ENCODE peak calls at places on chromosomes 5 and 9, in four cellular contexts. W, T, B and X are unnamed samples.

GRCh38 chr5:133665571-133665970 is 53.2 kb upstream of the FSTL4 start:
- DNase-seq in W (no peak), T (no peak), B (no peak), X (no peak)

GRCh38 chr5:125976421-125977060 is 446.7 kb upstream of the GRAMD2B start:
- DNase-seq in W (no peak), T (no peak), B (no peak), X (no peak)

GRCh38 chr9:78860806-78861475 is 564.0 kb downstream of the PSAT1 start:
- DNase-seq in W (peak; percentile 57), T (peak; percentile 51), B (no peak), X (peak; percentile 73)

GRCh38 chr9:120925535-120926396 is 830 bp downstream of the TRAF1 start:
- DNase-seq in W (peak; percentile 93), T (peak; percentile 92), B (peak; percentile 86), X (peak; percentile 82)

GRCh38 chr5:55141945-55142690 is 17.9 kb upstream of the GPX8 start:
- DNase-seq in W (no peak), T (no peak), B (no peak), X (no peak)

GRCh38 chr9:91089405-91090131 is 272.1 kb downstream of the AUH start:
- DNase-seq in W (peak; percentile 73), T (peak; percentile 48), B (no peak), X (peak; percentile 80)

GRCh38 chr9:129176786-129177442 is 1.1 kb downstream of the IER5L start:
- DNase-seq in W (peak; percentile 41), T (peak; percentile 20), B (peak; percentile 74), X (peak; percentile 55)

GRCh38 chr9:96382175-96382574 is 1.3 kb downstream of the SLC35D2 start:
- DNase-seq in W (peak; percentile 23), T (peak; percentile 15), B (no peak), X (no peak)

GRCh38 chr9:16652511-16653101 is 217.9 kb downstream of the BNC2 start:
- DNase-seq in W (peak; percentile 72), T (no peak), B (no peak), X (peak; percentile 33)

GRCh38 chr9:3977388-3977787 is 322.5 kb downstream of the GLIS3 start:
- DNase-seq in W (no peak), T (no peak), B (no peak), X (no peak)

GRCh38 chr9:98255064-98255577 is 328 bp downstream of the TBC1D2 start:
- DNase-seq in W (peak; percentile 49), T (peak; percentile 44), B (no peak), X (peak; percentile 62)

GRCh38 chr9:128714586-128715435 is 9.1 kb downstream of the ZDHHC12 start:
- DNase-seq in W (no peak), T (no peak), B (peak; percentile 51), X (no peak)

GRCh38 chr5:32419791-32420190 is 24.7 kb downstream of the ZFR start:
- DNase-seq in W (no peak), T (no peak), B (no peak), X (no peak)

GRCh38 chr9:36828574-36829141 is 205.4 kb downstream of the PAX5 start:
- DNase-seq in W (no peak), T (no peak), B (no peak), X (no peak)

GRCh38 chr5:54403121-54403520 is 52.4 kb upstream of the HSPB3 start:
- DNase-seq in W (no peak), T (no peak), B (no peak), X (no peak)

GRCh38 chr9:89022071-89022721 is 30.9 kb downstream of the S1PR3 start:
- DNase-seq in W (peak; percentile 94), T (peak; percentile 92), B (peak; percentile 55), X (peak; percentile 88)

GRCh38 chr9:119088002-119088401 is 281.2 kb downstream of the BRINP1 start:
- DNase-seq in W (no peak), T (no peak), B (no peak), X (no peak)

GRCh38 chr5:77847814-77848290 is 71.7 kb upstream of the TBCA start:
- DNase-seq in W (no peak), T (no peak), B (no peak), X (no peak)

GRCh38 chr9:125550216-125550614 is 156.8 kb downstream of the MAPKAP1 start:
- DNase-seq in W (peak; percentile 65), T (peak; percentile 34), B (no peak), X (peak; percentile 56)

GRCh38 chr5:178839319-178839704 is 20.4 kb upstream of the ZNF354B start:
- DNase-seq in W (no peak), T (peak; percentile 41), B (no peak), X (peak; percentile 55)

GRCh38 chr5:159208508-159209437 is 580 bp downstream of the RNF145 start:
- DNase-seq in W (peak; percentile 46), T (no peak), B (peak; percentile 73), X (peak; percentile 63)

GRCh38 chr9:27247756-27248155 is 49.2 kb downstream of the EQTN start:
- DNase-seq in W (peak; percentile 79), T (peak; percentile 73), B (no peak), X (peak; percentile 68)

GRCh38 chr9:131747352-131747751 is 7.5 kb upstream of the RAPGEF1 start:
- DNase-seq in W (peak; percentile 75), T (peak; percentile 42), B (no peak), X (peak; percentile 81)

GRCh38 chr5:120124031-120124430 is 340.1 kb upstream of the PRR16 start:
- DNase-seq in W (no peak), T (no peak), B (no peak), X (no peak)

GRCh38 chr9:78856144-78856543 is 559.2 kb downstream of the PSAT1 start:
- DNase-seq in W (peak; percentile 4), T (no peak), B (no peak), X (no peak)

GRCh38 chr9:77977210-77977611 is 54.4 kb downstream of the GNAQ start:
- DNase-seq in W (peak; percentile 90), T (peak; percentile 78), B (peak; percentile 79), X (peak; percentile 95)

GRCh38 chr5:177446184-177447065 is at the start of gene PRR7:
- DNase-seq in W (peak; percentile 39), T (peak; percentile 52), B (no peak), X (peak; percentile 66)

GRCh38 chr5:138610468-138611294 is 35.5 kb upstream of the HSPA9 start:
- DNase-seq in W (no peak), T (no peak), B (no peak), X (peak; percentile 25)

GRCh38 chr5:140041492-140042421 is 1.3 kb downstream of the NRG2 start:
- DNase-seq in W (peak; percentile 48), T (peak; percentile 11), B (peak; percentile 84), X (peak; percentile 67)

GRCh38 chr5:18744441-18744840 is 1110.2 kb downstream of the TAF11L14 start:
- DNase-seq in W (no peak), T (no peak), B (no peak), X (no peak)

GRCh38 chr5:77143998-77144836 is 57.1 kb upstream of the ZBED3 start:
- DNase-seq in W (peak; percentile 70), T (peak; percentile 77), B (peak; percentile 86), X (peak; percentile 86)

GRCh38 chr5:154118832-154119442 is 71.6 kb upstream of the GALNT10 start:
- DNase-seq in W (no peak), T (peak; percentile 1), B (no peak), X (no peak)

DNA sequence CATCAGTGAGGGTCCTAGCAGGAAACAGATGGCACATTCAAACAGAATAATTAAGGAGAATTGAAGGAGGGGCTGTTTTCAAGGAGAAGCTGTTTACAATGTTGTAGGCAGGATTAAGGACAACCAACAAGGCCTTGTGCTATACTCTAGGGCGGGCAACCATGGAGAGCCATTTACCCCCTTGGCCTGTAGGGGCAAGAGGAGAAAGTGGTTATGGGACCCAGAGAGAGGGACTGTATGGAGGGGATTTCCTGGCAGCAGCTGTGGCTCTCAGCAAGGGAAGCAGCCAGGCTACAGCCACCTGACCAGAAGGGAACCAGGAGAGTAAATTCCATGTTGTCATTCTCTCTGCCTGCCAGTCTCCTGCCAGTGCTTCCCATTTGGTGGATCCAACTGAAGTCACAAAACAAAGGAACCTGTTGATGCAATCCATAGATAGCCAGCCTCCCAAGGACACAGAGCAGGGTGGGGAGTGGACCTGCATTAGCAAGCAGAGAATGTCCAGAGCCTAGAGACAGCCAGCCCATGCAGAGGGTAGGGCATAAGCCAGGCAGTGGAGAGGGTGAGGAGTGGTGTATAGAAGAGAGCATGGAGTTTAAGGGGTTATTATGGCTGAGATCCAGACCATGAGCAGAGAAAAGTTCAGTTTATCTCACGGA is 38.3 kb downstream of the PAPPA start:
- DNase-seq in W (no peak), T (no peak), B (no peak), X (no peak)
- TF ChIP-seq CTCF in W (peak; percentile 15), T (peak; percentile 24), B (no peak), X (no peak)

DNA sequence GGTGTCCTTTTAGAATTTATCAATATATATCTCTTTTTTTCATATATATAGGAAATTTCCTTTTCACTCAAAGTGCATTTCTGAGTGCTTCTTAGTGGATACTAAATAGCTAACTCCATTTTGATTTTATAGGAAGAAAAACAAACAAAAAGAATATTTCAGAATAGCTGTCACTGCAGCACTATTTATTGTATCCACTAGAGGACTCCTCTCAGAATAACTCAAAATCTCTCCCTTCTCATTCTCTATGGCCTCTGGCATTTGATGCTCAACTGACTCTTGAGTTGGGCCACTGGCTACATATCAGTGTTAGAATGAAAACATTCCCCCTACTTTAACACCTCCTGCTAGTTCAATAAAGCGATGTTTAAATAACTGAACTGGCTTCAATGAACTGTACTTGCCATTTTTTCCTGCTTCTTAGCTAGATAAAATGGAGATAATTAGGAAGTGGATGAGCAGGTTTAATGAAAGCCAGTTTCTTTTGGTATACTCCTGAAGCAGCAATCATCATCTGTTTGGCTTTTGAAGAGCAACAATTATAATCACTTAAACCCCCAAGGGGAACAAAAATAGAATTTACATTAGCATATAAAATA is 16.6 kb upstream of the ELAVL2 start:
- DNase-seq in W (no peak), T (no peak), B (no peak), X (no peak)
- TF ChIP-seq CTCF in W (no peak), T (no peak), B (no peak), X (no peak)

DNA sequence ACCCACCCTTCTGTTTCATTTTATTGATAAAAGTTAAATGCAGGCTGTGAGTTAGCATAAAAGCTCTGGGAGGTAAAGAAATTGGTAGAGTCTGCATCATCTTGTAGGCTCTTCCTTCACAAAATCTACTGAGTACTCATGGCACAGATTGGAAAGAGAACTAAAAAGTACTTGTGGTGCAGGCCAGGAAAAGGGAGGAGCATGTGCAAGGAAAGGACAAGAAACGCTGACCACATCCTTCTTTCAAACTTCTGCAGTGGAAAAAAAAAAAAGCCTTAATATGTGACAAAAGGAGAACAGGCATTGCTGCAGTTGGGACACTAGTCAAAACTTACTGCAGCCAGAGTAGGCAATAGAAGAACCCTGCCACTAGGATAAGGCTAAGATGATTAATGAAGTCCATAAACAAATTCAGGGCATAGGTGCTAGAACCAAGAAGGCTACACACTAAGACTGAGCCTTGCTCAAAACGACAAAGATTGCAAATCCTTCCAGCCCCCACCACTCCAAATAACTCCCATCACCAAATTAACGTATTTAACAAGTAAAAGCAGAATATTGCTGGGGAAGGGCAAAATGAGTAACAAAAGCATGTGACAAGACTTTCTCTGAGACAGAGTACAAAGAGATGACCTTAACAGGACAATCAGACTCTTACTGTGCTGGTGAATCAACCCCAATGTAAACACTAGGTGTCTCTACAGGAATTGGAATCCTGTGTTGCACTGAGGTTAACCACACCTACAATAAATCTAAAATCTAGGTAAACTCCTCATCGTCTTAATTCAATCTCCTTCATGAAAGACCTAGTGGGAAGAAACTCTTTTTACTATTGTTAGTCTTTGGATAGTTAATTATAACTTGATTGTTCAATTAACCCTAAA is 1024.8 kb downstream of the TLE1 start:
- DNase-seq in W (no peak), T (no peak), B (no peak), X (peak; percentile 28)
- TF ChIP-seq CTCF in W (no peak), T (no peak), B (no peak), X (peak; percentile 1)

DNA sequence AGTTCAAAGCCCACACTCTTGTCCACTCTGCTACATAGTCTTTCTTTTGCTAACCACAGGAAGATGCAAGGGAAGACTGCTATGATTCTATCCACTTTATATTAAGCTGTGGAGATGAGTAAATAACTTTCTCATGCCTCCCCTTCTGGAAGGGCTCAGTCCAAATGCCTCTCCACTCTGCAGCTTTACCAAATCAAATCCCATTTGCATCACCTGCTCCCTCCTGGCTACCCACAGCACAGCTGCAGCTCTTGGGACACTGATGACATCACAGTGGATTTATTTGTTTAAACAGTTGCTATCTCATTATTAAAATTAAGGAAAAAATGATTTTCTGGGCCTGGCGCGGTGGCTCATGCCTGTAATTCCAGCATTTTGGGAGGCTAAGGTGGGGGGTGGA is 1544.9 kb upstream of the WWC1 start:
- DNase-seq in W (no peak), T (no peak), B (no peak), X (no peak)
- TF ChIP-seq CTCF in W (no peak), T (no peak), B (no peak), X (no peak)